ENCODE peak calls at places on chromosomes 5 and 9, in seven cellular contexts. One of them, this sample, is unnamed.

GRCh38 chr9:5851445-5851844 is 18.5 kb upstream of the ERMP1 start:
- DNase-seq in cardiac fibroblast: peak
- DNase-seq in body of pancreas: no peak
- DNase-seq in heart right ventricle: no peak
- DNase-seq in MM.1S: peak
- DNase-seq in left lung: no peak
- DNase-seq in ovary: no peak
- DNase-seq in this sample: peak

GRCh38 chr5:108788142-108788541 is 40.4 kb downstream of the FER start:
- DNase-seq in heart right ventricle: peak
- DNase-seq in left lung: peak
- DNase-seq in MM.1S: no peak
- DNase-seq in ovary: no peak
- DNase-seq in cardiac fibroblast: peak
- DNase-seq in body of pancreas: peak
- DNase-seq in this sample: no peak

GRCh38 chr5:112956606-112957005 is 20.0 kb upstream of the DCP2 start:
- DNase-seq in MM.1S: no peak
- DNase-seq in cardiac fibroblast: peak
- DNase-seq in heart right ventricle: no peak
- DNase-seq in ovary: no peak
- DNase-seq in left lung: no peak
- DNase-seq in body of pancreas: no peak
- DNase-seq in this sample: no peak

GRCh38 chr5:109656829-109657228 is 32.9 kb upstream of the MAN2A1 start:
- DNase-seq in ovary: no peak
- DNase-seq in cardiac fibroblast: peak
- DNase-seq in left lung: no peak
- DNase-seq in body of pancreas: peak
- DNase-seq in MM.1S: peak
- DNase-seq in heart right ventricle: peak
- DNase-seq in this sample: no peak

GRCh38 chr5:52757527-52757926 is 30.2 kb upstream of the ITGA1 start:
- DNase-seq in heart right ventricle: no peak
- DNase-seq in left lung: no peak
- DNase-seq in body of pancreas: no peak
- DNase-seq in ovary: no peak
- DNase-seq in cardiac fibroblast: no peak
- DNase-seq in MM.1S: no peak
- DNase-seq in this sample: no peak

GRCh38 chr9:69147041-69147834 is 26.8 kb upstream of the TJP2 start:
- DNase-seq in MM.1S: no peak
- DNase-seq in left lung: no peak
- DNase-seq in ovary: no peak
- DNase-seq in body of pancreas: no peak
- DNase-seq in heart right ventricle: no peak
- DNase-seq in cardiac fibroblast: no peak
- DNase-seq in this sample: no peak

GRCh38 chr5:5178121-5178520 is 38.0 kb downstream of the ADAMTS16 start:
- DNase-seq in cardiac fibroblast: no peak
- DNase-seq in body of pancreas: peak
- DNase-seq in MM.1S: no peak
- DNase-seq in ovary: no peak
- DNase-seq in left lung: no peak
- DNase-seq in heart right ventricle: no peak
- DNase-seq in this sample: no peak

GRCh38 chr5:13695076-13695712 is 249.3 kb downstream of the DNAH5 start:
- DNase-seq in MM.1S: no peak
- DNase-seq in cardiac fibroblast: no peak
- DNase-seq in body of pancreas: no peak
- DNase-seq in heart right ventricle: no peak
- DNase-seq in ovary: no peak
- DNase-seq in left lung: no peak
- DNase-seq in this sample: no peak

GRCh38 chr5:113804264-113804663 is 290.8 kb downstream of the YTHDC2 start:
- DNase-seq in left lung: no peak
- DNase-seq in cardiac fibroblast: no peak
- DNase-seq in MM.1S: no peak
- DNase-seq in body of pancreas: no peak
- DNase-seq in heart right ventricle: no peak
- DNase-seq in ovary: no peak
- DNase-seq in this sample: no peak

GRCh38 chr5:135753990-135754389 is 80.5 kb upstream of the SLC25A48 start:
- DNase-seq in MM.1S: no peak
- DNase-seq in heart right ventricle: no peak
- DNase-seq in cardiac fibroblast: no peak
- DNase-seq in ovary: no peak
- DNase-seq in left lung: no peak
- DNase-seq in body of pancreas: no peak
- DNase-seq in this sample: no peak

GRCh38 chr9:110049699-110050450 is 158.1 kb downstream of the C9orf152 start:
- DNase-seq in cardiac fibroblast: peak
- DNase-seq in left lung: peak
- DNase-seq in MM.1S: peak
- DNase-seq in body of pancreas: peak
- DNase-seq in heart right ventricle: peak
- DNase-seq in ovary: peak
- DNase-seq in this sample: peak

GRCh38 chr9:81377310-81377709 is 312.0 kb downstream of the TLE1 start:
- DNase-seq in body of pancreas: no peak
- DNase-seq in left lung: no peak
- DNase-seq in ovary: no peak
- DNase-seq in cardiac fibroblast: no peak
- DNase-seq in heart right ventricle: no peak
- DNase-seq in MM.1S: no peak
- DNase-seq in this sample: no peak

GRCh38 chr9:21616082-21616778 is 134.1 kb upstream of the IFNE start:
- DNase-seq in cardiac fibroblast: peak
- DNase-seq in MM.1S: no peak
- DNase-seq in heart right ventricle: no peak
- DNase-seq in ovary: no peak
- DNase-seq in body of pancreas: no peak
- DNase-seq in left lung: no peak
- DNase-seq in this sample: no peak

GRCh38 chr5:67059747-67060490 is 136.7 kb downstream of the CD180 start:
- DNase-seq in body of pancreas: no peak
- DNase-seq in MM.1S: no peak
- DNase-seq in cardiac fibroblast: peak
- DNase-seq in heart right ventricle: no peak
- DNase-seq in left lung: no peak
- DNase-seq in ovary: no peak
- DNase-seq in this sample: no peak

GRCh38 chr5:19258686-19259085 is 729.3 kb downstream of the CDH18 start:
- DNase-seq in heart right ventricle: no peak
- DNase-seq in left lung: no peak
- DNase-seq in body of pancreas: no peak
- DNase-seq in cardiac fibroblast: no peak
- DNase-seq in ovary: no peak
- DNase-seq in MM.1S: no peak
- DNase-seq in this sample: no peak

GRCh38 chr5:5419291-5420210 is 2.9 kb upstream of the ICE1 start:
- DNase-seq in left lung: no peak
- DNase-seq in ovary: peak
- DNase-seq in body of pancreas: no peak
- DNase-seq in cardiac fibroblast: peak
- DNase-seq in heart right ventricle: no peak
- DNase-seq in MM.1S: no peak
- DNase-seq in this sample: peak

GRCh38 chr5:159123700-159124099 is 24.0 kb upstream of the EBF1 start:
- DNase-seq in cardiac fibroblast: no peak
- DNase-seq in left lung: no peak
- DNase-seq in body of pancreas: no peak
- DNase-seq in MM.1S: peak
- DNase-seq in heart right ventricle: no peak
- DNase-seq in ovary: no peak
- DNase-seq in this sample: no peak

GRCh38 chr9:127626752-127627493 is 14.8 kb downstream of the STXBP1 start:
- DNase-seq in heart right ventricle: no peak
- DNase-seq in body of pancreas: no peak
- DNase-seq in ovary: no peak
- DNase-seq in MM.1S: no peak
- DNase-seq in cardiac fibroblast: no peak
- DNase-seq in left lung: no peak
- DNase-seq in this sample: no peak

GRCh38 chr9:18396102-18396728 is 77.7 kb upstream of the ADAMTSL1 start:
- DNase-seq in heart right ventricle: no peak
- DNase-seq in body of pancreas: no peak
- DNase-seq in ovary: no peak
- DNase-seq in left lung: no peak
- DNase-seq in MM.1S: no peak
- DNase-seq in cardiac fibroblast: peak
- DNase-seq in this sample: peak

GRCh38 chr9:114671605-114672004 is 10.4 kb downstream of the TEX48 start:
- DNase-seq in MM.1S: no peak
- DNase-seq in cardiac fibroblast: no peak
- DNase-seq in left lung: no peak
- DNase-seq in body of pancreas: peak
- DNase-seq in ovary: no peak
- DNase-seq in heart right ventricle: no peak
- DNase-seq in this sample: no peak

GRCh38 chr9:114678130-114678529 is 3.9 kb downstream of the TEX48 start:
- DNase-seq in left lung: no peak
- DNase-seq in heart right ventricle: no peak
- DNase-seq in body of pancreas: no peak
- DNase-seq in cardiac fibroblast: no peak
- DNase-seq in ovary: no peak
- DNase-seq in MM.1S: no peak
- DNase-seq in this sample: no peak

GRCh38 chr9:114674076-114674797 is 7.8 kb downstream of the TEX48 start:
- DNase-seq in ovary: no peak
- DNase-seq in body of pancreas: no peak
- DNase-seq in MM.1S: no peak
- DNase-seq in left lung: no peak
- DNase-seq in heart right ventricle: no peak
- DNase-seq in cardiac fibroblast: no peak
- DNase-seq in this sample: no peak

GRCh38 chr9:114677418-114677817 is 4.6 kb downstream of the TEX48 start:
- DNase-seq in cardiac fibroblast: peak
- DNase-seq in heart right ventricle: no peak
- DNase-seq in left lung: no peak
- DNase-seq in ovary: no peak
- DNase-seq in MM.1S: no peak
- DNase-seq in body of pancreas: peak
- DNase-seq in this sample: no peak

DNA sequence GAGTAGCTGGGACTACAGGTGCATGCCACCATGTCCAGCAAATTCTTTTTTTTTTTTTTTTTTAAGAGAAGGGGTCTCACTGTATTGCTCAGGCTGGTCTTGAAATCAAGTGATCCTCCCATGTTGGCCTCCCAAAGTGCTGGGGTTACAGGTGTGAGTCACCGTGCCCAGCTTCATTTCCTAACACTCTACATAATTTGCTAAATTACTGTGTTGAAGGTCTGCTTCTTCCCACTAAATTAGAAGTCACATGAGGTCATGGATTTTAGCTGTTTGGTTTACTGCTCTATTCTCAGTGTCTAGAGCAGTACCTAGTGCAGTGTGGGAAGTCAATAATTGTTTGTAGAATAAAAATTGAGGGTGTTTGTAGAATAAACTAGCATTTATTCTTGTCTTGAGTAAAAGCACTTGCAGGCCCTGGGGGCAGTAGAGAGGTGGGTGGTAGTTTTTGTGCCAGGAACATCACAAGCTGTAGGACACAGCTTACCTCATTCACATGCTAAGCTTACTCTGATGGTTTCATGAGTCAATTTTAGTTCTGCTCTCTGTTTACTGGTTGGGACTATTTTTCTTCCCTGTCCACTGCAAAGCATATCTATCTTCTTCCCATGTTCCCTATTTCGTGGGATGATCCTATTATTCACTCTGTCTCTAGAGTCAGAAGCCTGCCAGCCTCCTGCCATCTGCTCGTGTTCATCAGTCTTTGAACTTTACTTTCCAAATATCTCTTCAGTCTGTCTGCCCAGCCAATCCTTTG is 7.0 kb downstream of the TEX48 start:
- DNase-seq in ovary: no peak
- DNase-seq in left lung: no peak
- DNase-seq in heart right ventricle: no peak
- DNase-seq in MM.1S: no peak
- DNase-seq in body of pancreas: no peak
- DNase-seq in cardiac fibroblast: no peak
- DNase-seq in this sample: no peak
- TF ChIP-seq CTCF in ovary: no peak
- TF ChIP-seq CTCF in left lung: no peak
- TF ChIP-seq CTCF in heart right ventricle: no peak
- TF ChIP-seq CTCF in MM.1S: no peak
- TF ChIP-seq CTCF in body of pancreas: no peak
- TF ChIP-seq CTCF in cardiac fibroblast: no peak
- TF ChIP-seq CTCF in this sample: no peak

GRCh38 chr5:173917788-173918786 is 29.9 kb downstream of the CPEB4 start:
- DNase-seq in body of pancreas: peak
- DNase-seq in MM.1S: no peak
- DNase-seq in cardiac fibroblast: peak
- DNase-seq in ovary: peak
- DNase-seq in heart right ventricle: peak
- DNase-seq in left lung: peak
- DNase-seq in this sample: peak

GRCh38 chr5:173922527-173922926 is 34.4 kb downstream of the CPEB4 start:
- DNase-seq in ovary: no peak
- DNase-seq in heart right ventricle: no peak
- DNase-seq in body of pancreas: no peak
- DNase-seq in MM.1S: no peak
- DNase-seq in left lung: no peak
- DNase-seq in cardiac fibroblast: no peak
- DNase-seq in this sample: no peak

GRCh38 chr5:173919443-173919842 is 31.3 kb downstream of the CPEB4 start:
- DNase-seq in MM.1S: no peak
- DNase-seq in cardiac fibroblast: peak
- DNase-seq in ovary: no peak
- DNase-seq in left lung: no peak
- DNase-seq in body of pancreas: no peak
- DNase-seq in heart right ventricle: no peak
- DNase-seq in this sample: no peak

GRCh38 chr5:173920866-173921265 is 32.7 kb downstream of the CPEB4 start:
- DNase-seq in body of pancreas: no peak
- DNase-seq in cardiac fibroblast: no peak
- DNase-seq in left lung: no peak
- DNase-seq in ovary: no peak
- DNase-seq in MM.1S: no peak
- DNase-seq in heart right ventricle: no peak
- DNase-seq in this sample: no peak

GRCh38 chr5:173920024-173920753 is 32.0 kb downstream of the CPEB4 start:
- DNase-seq in left lung: no peak
- DNase-seq in heart right ventricle: no peak
- DNase-seq in MM.1S: no peak
- DNase-seq in ovary: no peak
- DNase-seq in body of pancreas: no peak
- DNase-seq in cardiac fibroblast: peak
- DNase-seq in this sample: no peak
- TF ChIP-seq CTCF in left lung: no peak
- TF ChIP-seq CTCF in heart right ventricle: no peak
- TF ChIP-seq CTCF in MM.1S: no peak
- TF ChIP-seq CTCF in ovary: no peak
- TF ChIP-seq CTCF in body of pancreas: no peak
- TF ChIP-seq CTCF in cardiac fibroblast: no peak
- TF ChIP-seq CTCF in this sample: no peak

GRCh38 chr9:1042466-1042865 is 7.7 kb upstream of the DMRT2 start:
- DNase-seq in ovary: no peak
- DNase-seq in left lung: peak
- DNase-seq in MM.1S: peak
- DNase-seq in body of pancreas: no peak
- DNase-seq in heart right ventricle: no peak
- DNase-seq in cardiac fibroblast: no peak
- DNase-seq in this sample: peak
- TF ChIP-seq CTCF in ovary: no peak
- TF ChIP-seq CTCF in left lung: no peak
- TF ChIP-seq CTCF in MM.1S: peak
- TF ChIP-seq CTCF in body of pancreas: no peak
- TF ChIP-seq CTCF in heart right ventricle: peak
- TF ChIP-seq CTCF in cardiac fibroblast: no peak
- TF ChIP-seq CTCF in this sample: peak

GRCh38 chr5:137164536-137164935 is 334.6 kb downstream of the SPOCK1 start:
- DNase-seq in cardiac fibroblast: no peak
- DNase-seq in heart right ventricle: no peak
- DNase-seq in body of pancreas: no peak
- DNase-seq in MM.1S: no peak
- DNase-seq in left lung: no peak
- DNase-seq in ovary: no peak
- DNase-seq in this sample: no peak
- TF ChIP-seq CTCF in cardiac fibroblast: no peak
- TF ChIP-seq CTCF in heart right ventricle: no peak
- TF ChIP-seq CTCF in body of pancreas: no peak
- TF ChIP-seq CTCF in MM.1S: no peak
- TF ChIP-seq CTCF in left lung: no peak
- TF ChIP-seq CTCF in ovary: no peak
- TF ChIP-seq CTCF in this sample: no peak

This sample was measured in GM13976.